ENCODE peak calls at places on chromosomes 5 and 9, in seven cellular contexts. W is CD8-positive, alpha-beta T cell; O is left lung; R is mucosa of descending colon; S is astrocyte of the spinal cord; L is cardiac fibroblast; U is kidney. H is an unnamed sample.

GRCh38 chr9:38060688-38061087 is 8.3 kb downstream of the SHB start:
- DNase-seq in W (no peak), O (no peak), R (no peak), S (no peak), L (no peak), U (peak; percentile 15), H (no peak)

GRCh38 chr5:997001-997474 is 11.6 kb upstream of the NKD2 start:
- DNase-seq in W (no peak), O (peak; percentile 34), R (no peak), S (no peak), L (peak; percentile 53), U (peak; percentile 80), H (no peak)

GRCh38 chr9:6408320-6408719 is 4.7 kb upstream of the UHRF2 start:
- DNase-seq in W (no peak), O (no peak), R (no peak), S (no peak), L (no peak), U (no peak), H (no peak)

GRCh38 chr9:120873512-120873911 is 3.5 kb downstream of the PHF19 start:
- DNase-seq in W (no peak), O (peak; percentile 80), R (no peak), S (no peak), L (no peak), U (peak; percentile 83), H (no peak)

GRCh38 chr9:115810166-115810565 is 343.4 kb upstream of the PAPPA start:
- DNase-seq in W (no peak), O (no peak), R (no peak), S (no peak), L (no peak), U (no peak), H (no peak)

GRCh38 chr5:98927242-98927987 is 1.4 kb downstream of the CHD1 start:
- DNase-seq in W (peak; percentile 62), O (no peak), R (peak; percentile 67), S (peak; percentile 72), L (peak; percentile 81), U (no peak), H (peak; percentile 20)

GRCh38 chr5:61048534-61048933 is 103.5 kb downstream of the NDUFAF2 start:
- DNase-seq in W (no peak), O (no peak), R (no peak), S (peak; percentile 88), L (peak; percentile 14), U (no peak), H (peak; percentile 49)

GRCh38 chr9:33379666-33380389 is 22.5 kb downstream of the AQP7 start:
- DNase-seq in W (no peak), O (no peak), R (no peak), S (no peak), L (no peak), U (no peak), H (no peak)

GRCh38 chr9:112711050-112711689 is 6.7 kb downstream of the INIP start:
- DNase-seq in W (no peak), O (no peak), R (no peak), S (peak; percentile 47), L (peak; percentile 69), U (no peak), H (peak; percentile 39)

GRCh38 chr9:131657890-131658752 is 81.8 kb downstream of the RAPGEF1 start:
- DNase-seq in W (no peak), O (no peak), R (no peak), S (peak; percentile 89), L (peak; percentile 84), U (no peak), H (no peak)

GRCh38 chr9:17906841-17907779 is 328.2 kb downstream of the SH3GL2 start:
- DNase-seq in W (no peak), O (peak; percentile 67), R (peak; percentile 72), S (no peak), L (no peak), U (peak; percentile 72), H (no peak)

DNA sequence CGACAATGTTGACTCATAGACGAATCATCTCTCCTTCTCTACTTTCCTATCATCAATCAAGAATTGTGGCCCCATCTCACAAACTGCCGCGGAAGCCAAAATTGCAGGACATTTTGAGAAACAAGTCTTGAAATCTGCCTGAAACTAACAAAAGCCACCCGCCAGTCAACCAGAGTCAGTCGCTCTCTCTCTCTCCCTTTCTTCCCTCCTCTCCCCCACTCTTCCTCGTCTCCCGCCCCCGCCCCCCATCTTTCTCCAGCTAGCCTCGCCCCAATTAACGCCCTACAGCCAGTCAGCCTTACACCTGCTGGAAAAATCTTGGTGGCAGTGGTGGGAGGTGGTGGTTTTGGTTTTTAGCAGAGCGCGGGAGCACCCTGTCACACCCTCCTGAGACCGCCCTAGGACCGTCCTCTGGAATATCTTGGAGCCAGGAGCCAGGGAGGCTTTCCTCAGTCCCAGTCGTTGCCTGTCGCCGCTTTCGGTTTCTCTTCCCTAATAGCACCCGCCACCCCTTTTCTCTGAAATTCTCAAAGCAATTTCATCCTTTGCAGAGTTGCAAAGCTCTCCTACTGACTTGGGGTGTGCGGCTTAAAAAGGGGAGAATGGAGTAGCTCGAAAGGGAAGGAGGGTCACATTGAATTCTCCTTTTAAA is 301.1 kb downstream of the PARP8 start:
- DNase-seq in W (no peak), O (no peak), R (peak; percentile 41), S (no peak), L (no peak), U (no peak), H (no peak)
- H3K4me3 ChIP-seq in W (peak overlapping the region; percentile 40), O (peak overlapping the region; percentile 35), R (no peak overlapping the region), S (no peak overlapping the region), L (no peak overlapping the region), U (peak overlapping the region; percentile 52), H (no peak overlapping the region)

GRCh38 chr5:132309679-132310078 is 15.5 kb downstream of the SLC22A4 start:
- DNase-seq in W (no peak), O (no peak), R (no peak), S (no peak), L (no peak), U (no peak), H (no peak)
- TF ChIP-seq CTCF in W (no peak), O (no peak), R (no peak), S (no peak), L (no peak), U (no peak), H (no peak)

GRCh38 chr5:148833122-148833521 is 6.7 kb downstream of the ADRB2 start:
- DNase-seq in W (no peak), O (no peak), R (no peak), S (no peak), L (no peak), U (no peak), H (no peak)
- H3K4me3 ChIP-seq in W (no peak overlapping the region), O (peak overlapping the region; percentile 63), R (no peak overlapping the region), S (no peak overlapping the region), L (no peak overlapping the region), U (no peak overlapping the region), H (no peak overlapping the region)

DNA sequence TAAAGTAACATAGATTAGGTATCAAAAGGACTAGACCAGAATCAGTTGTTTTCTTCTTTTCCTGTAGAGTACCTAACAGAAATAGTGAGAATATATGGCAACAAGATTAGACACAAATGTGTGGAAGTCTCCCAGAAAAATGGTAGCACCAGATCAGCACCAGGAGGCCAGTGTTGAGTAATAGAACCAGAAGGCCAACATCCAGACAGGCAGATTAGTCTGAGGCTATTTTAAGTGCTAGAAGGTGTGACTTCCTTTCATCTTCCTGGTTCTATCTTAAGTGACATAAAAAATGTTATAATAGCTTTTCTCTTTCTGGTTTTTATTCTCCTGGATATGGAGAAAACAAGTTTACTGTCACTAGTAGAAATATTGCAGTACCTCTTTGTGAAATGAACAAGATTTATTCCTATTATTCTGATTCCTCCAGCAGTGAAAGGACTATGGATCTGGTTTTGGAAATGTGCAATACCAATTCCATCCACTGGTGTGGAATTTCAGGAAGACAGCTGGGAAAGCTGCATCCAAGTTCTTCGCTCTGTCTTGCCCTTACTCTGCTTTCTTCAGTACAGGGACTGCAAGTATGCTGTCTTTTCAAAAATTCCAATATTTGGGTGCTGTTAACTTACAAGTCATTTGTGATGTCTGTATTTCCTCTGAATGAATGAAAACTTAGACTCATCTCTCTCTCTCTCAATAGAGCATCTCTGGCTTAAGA is 39.1 kb downstream of the SHLD3 start:
- DNase-seq in W (no peak), O (no peak), R (no peak), S (peak; percentile 6), L (peak; percentile 36), U (no peak), H (no peak)
- TF ChIP-seq CTCF in W (peak; percentile 18), O (peak; percentile 36), R (no peak), S (peak; percentile 48), L (peak; percentile 52), U (peak; percentile 26), H (peak; percentile 53)

DNA sequence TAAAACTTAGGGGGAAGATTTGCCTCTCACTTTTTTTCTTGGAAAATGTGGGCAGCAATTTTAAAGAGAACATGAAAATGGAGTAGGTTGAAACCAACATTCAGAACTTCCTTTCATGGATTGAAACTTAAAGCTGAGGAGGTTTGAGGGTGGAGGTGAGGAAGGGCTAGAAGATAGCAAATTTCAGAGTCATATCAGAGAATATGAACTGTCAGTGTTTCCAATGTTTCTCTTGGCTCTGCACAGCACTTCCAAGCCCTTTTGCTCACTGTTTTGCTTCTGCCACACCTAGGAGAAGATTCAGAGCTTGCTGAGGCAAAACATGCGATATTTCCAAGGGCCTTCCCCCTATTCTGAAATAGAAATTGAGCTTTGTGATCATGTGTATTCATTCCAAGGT is 281.0 kb downstream of the AOPEP start:
- DNase-seq in W (no peak), O (no peak), R (no peak), S (no peak), L (peak; percentile 33), U (no peak), H (no peak)
- H3K4me3 ChIP-seq in W (no peak overlapping the region), O (peak overlapping the region; percentile 54), R (no peak overlapping the region), S (peak overlapping the region; percentile 67), L (peak overlapping the region; percentile 80), U (peak overlapping the region; percentile 84), H (peak overlapping the region; percentile 75)

GRCh38 chr9:37034320-37034937 is 361 bp upstream of the PAX5 start:
- DNase-seq in W (no peak), O (no peak), R (peak; percentile 35), S (no peak), L (no peak), U (no peak), H (no peak)

GRCh38 chr9:37036237-37037136 is 2.4 kb upstream of the PAX5 start:
- DNase-seq in W (no peak), O (peak; percentile 85), R (peak; percentile 61), S (peak; percentile 26), L (peak; percentile 15), U (peak; percentile 81), H (no peak)

GRCh38 chr9:37035472-37036236 is 1.6 kb upstream of the PAX5 start:
- DNase-seq in W (no peak), O (no peak), R (peak; percentile 10), S (peak; percentile 12), L (no peak), U (no peak), H (no peak)

GRCh38 chr9:37033753-37034319 is at the start of gene PAX5:
- DNase-seq in W (no peak), O (no peak), R (no peak), S (no peak), L (no peak), U (no peak), H (no peak)

GRCh38 chr9:37034938-37035471 is 937 bp upstream of the PAX5 start:
- DNase-seq in W (no peak), O (no peak), R (no peak), S (no peak), L (no peak), U (no peak), H (no peak)
- TF ChIP-seq CTCF in W (no peak), O (no peak), R (no peak), S (no peak), L (no peak), U (no peak), H (no peak)